ENCODE peak calls at places on chromosomes 16 and 17, in five cellular contexts. One of them, this sample, is unnamed.

GRCh38 chr16:50476486-50477260 is 71.5 kb upstream of the NKD1 start:
- DNase-seq in endothelial cell of umbilical vein: no peak
- DNase-seq in CD4-positive, alpha-beta T cell: no peak
- DNase-seq in heart left ventricle: no peak
- DNase-seq in type B pancreatic cell: no peak
- DNase-seq in this sample: no peak

GRCh38 chr17:76732734-76733617 is 4.2 kb downstream of the SRSF2 start:
- DNase-seq in endothelial cell of umbilical vein: no peak
- DNase-seq in CD4-positive, alpha-beta T cell: no peak
- DNase-seq in heart left ventricle: no peak
- DNase-seq in type B pancreatic cell: no peak
- DNase-seq in this sample: no peak

GRCh38 chr16:66928702-66929388 is 3.5 kb upstream of the RRAD start:
- DNase-seq in endothelial cell of umbilical vein: no peak
- DNase-seq in CD4-positive, alpha-beta T cell: no peak
- DNase-seq in heart left ventricle: no peak
- DNase-seq in type B pancreatic cell: no peak
- DNase-seq in this sample: peak

GRCh38 chr17:53191878-53192277 is 630.8 kb upstream of the KIF2B start:
- DNase-seq in endothelial cell of umbilical vein: no peak
- DNase-seq in CD4-positive, alpha-beta T cell: no peak
- DNase-seq in heart left ventricle: no peak
- DNase-seq in type B pancreatic cell: no peak
- DNase-seq in this sample: no peak

GRCh38 chr16:1005286-1005685 is 23.7 kb downstream of the SOX8 start:
- DNase-seq in endothelial cell of umbilical vein: no peak
- DNase-seq in CD4-positive, alpha-beta T cell: no peak
- DNase-seq in heart left ventricle: no peak
- DNase-seq in type B pancreatic cell: no peak
- DNase-seq in this sample: no peak

GRCh38 chr16:24748242-24748641 is 18.8 kb downstream of the TNRC6A start:
- DNase-seq in endothelial cell of umbilical vein: peak
- DNase-seq in CD4-positive, alpha-beta T cell: no peak
- DNase-seq in heart left ventricle: peak
- DNase-seq in type B pancreatic cell: no peak
- DNase-seq in this sample: no peak

GRCh38 chr16:2275476-2276450 is 7.8 kb upstream of the RNPS1 start:
- DNase-seq in endothelial cell of umbilical vein: no peak
- DNase-seq in CD4-positive, alpha-beta T cell: no peak
- DNase-seq in heart left ventricle: peak
- DNase-seq in type B pancreatic cell: no peak
- DNase-seq in this sample: no peak

GRCh38 chr17:17645961-17646360 is 35.3 kb upstream of the RAI1 start:
- DNase-seq in endothelial cell of umbilical vein: no peak
- DNase-seq in CD4-positive, alpha-beta T cell: no peak
- DNase-seq in heart left ventricle: no peak
- DNase-seq in type B pancreatic cell: no peak
- DNase-seq in this sample: no peak

GRCh38 chr17:18219016-18219415 is 6.4 kb upstream of the LLGL1 start:
- DNase-seq in endothelial cell of umbilical vein: peak
- DNase-seq in CD4-positive, alpha-beta T cell: no peak
- DNase-seq in heart left ventricle: no peak
- DNase-seq in type B pancreatic cell: no peak
- DNase-seq in this sample: no peak

GRCh38 chr16:20300312-20301097 is 26.8 kb downstream of the GP2 start:
- DNase-seq in endothelial cell of umbilical vein: peak
- DNase-seq in CD4-positive, alpha-beta T cell: no peak
- DNase-seq in heart left ventricle: peak
- DNase-seq in type B pancreatic cell: no peak
- DNase-seq in this sample: no peak

GRCh38 chr17:4536742-4537411 is 18.3 kb downstream of the MYBBP1A start:
- DNase-seq in endothelial cell of umbilical vein: peak
- DNase-seq in CD4-positive, alpha-beta T cell: no peak
- DNase-seq in heart left ventricle: no peak
- DNase-seq in type B pancreatic cell: no peak
- DNase-seq in this sample: peak

GRCh38 chr17:17691468-17692263 is 10.4 kb downstream of the RAI1 start:
- DNase-seq in endothelial cell of umbilical vein: peak
- DNase-seq in CD4-positive, alpha-beta T cell: no peak
- DNase-seq in heart left ventricle: no peak
- DNase-seq in type B pancreatic cell: no peak
- DNase-seq in this sample: no peak

GRCh38 chr17:78665952-78666920 is 89.0 kb upstream of the DNAH17 start:
- DNase-seq in endothelial cell of umbilical vein: peak
- DNase-seq in CD4-positive, alpha-beta T cell: peak
- DNase-seq in heart left ventricle: peak
- DNase-seq in type B pancreatic cell: no peak
- DNase-seq in this sample: peak

GRCh38 chr17:879546-879945 is 97.4 kb downstream of the MRM3 start:
- DNase-seq in endothelial cell of umbilical vein: peak
- DNase-seq in CD4-positive, alpha-beta T cell: peak
- DNase-seq in heart left ventricle: peak
- DNase-seq in type B pancreatic cell: no peak
- DNase-seq in this sample: peak

GRCh38 chr16:12661656-12662172 is 142.0 kb downstream of the CPPED1 start:
- DNase-seq in endothelial cell of umbilical vein: peak
- DNase-seq in CD4-positive, alpha-beta T cell: no peak
- DNase-seq in heart left ventricle: no peak
- DNase-seq in type B pancreatic cell: no peak
- DNase-seq in this sample: no peak

GRCh38 chr17:38587956-38588771 is 17.6 kb downstream of the SRCIN1 start:
- DNase-seq in endothelial cell of umbilical vein: no peak
- DNase-seq in CD4-positive, alpha-beta T cell: no peak
- DNase-seq in heart left ventricle: no peak
- DNase-seq in type B pancreatic cell: no peak
- DNase-seq in this sample: no peak

GRCh38 chr16:56613706-56614105 is 5.3 kb downstream of the MT2A start:
- DNase-seq in endothelial cell of umbilical vein: no peak
- DNase-seq in CD4-positive, alpha-beta T cell: no peak
- DNase-seq in heart left ventricle: no peak
- DNase-seq in type B pancreatic cell: no peak
- DNase-seq in this sample: no peak

GRCh38 chr16:25868041-25868600 is 176.4 kb downstream of the HS3ST4 start:
- DNase-seq in endothelial cell of umbilical vein: no peak
- DNase-seq in CD4-positive, alpha-beta T cell: no peak
- DNase-seq in heart left ventricle: no peak
- DNase-seq in type B pancreatic cell: no peak
- DNase-seq in this sample: no peak

DNA sequence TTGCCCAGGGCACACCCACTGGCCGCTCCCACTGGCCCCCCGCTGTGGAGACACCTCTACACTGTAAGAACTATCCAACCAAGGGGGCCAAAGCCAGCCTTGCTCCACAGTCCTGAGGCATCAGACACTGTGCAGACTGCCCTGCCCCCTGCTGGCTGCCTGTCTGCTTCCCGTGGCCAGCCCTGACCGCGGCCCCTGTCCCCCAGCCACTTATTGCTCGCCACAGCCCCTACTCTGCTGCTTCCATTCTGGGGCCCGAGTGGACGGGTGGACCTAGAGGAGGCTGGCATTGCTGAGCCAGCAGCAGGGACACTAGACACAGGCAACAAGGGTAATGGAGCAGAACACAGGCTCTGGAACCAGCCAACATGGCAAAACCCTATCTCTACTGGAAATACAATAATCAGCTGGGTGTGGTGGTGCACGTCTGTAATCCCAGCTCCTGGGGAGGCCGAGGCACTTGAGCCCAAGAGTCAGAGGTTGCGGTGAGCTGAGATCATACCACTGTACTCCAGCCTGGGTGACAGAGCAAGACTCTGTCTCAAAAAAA is 19.7 kb upstream of the LRRC37A3 start:
- DNase-seq in endothelial cell of umbilical vein: peak
- DNase-seq in CD4-positive, alpha-beta T cell: peak
- DNase-seq in heart left ventricle: peak
- DNase-seq in type B pancreatic cell: no peak
- DNase-seq in this sample: peak
- TF ChIP-seq CTCF in endothelial cell of umbilical vein: peak
- TF ChIP-seq CTCF in CD4-positive, alpha-beta T cell: peak
- TF ChIP-seq CTCF in heart left ventricle: peak
- TF ChIP-seq CTCF in type B pancreatic cell: peak
- TF ChIP-seq CTCF in this sample: no peak

GRCh38 chr17:47839899-47840741 is 953 bp downstream of the SCRN2 start:
- DNase-seq in endothelial cell of umbilical vein: no peak
- DNase-seq in CD4-positive, alpha-beta T cell: no peak
- DNase-seq in heart left ventricle: no peak
- DNase-seq in type B pancreatic cell: no peak
- DNase-seq in this sample: no peak

GRCh38 chr17:47843391-47843730 is 2.3 kb upstream of the SCRN2 start:
- DNase-seq in endothelial cell of umbilical vein: no peak
- DNase-seq in CD4-positive, alpha-beta T cell: no peak
- DNase-seq in heart left ventricle: no peak
- DNase-seq in type B pancreatic cell: no peak
- DNase-seq in this sample: no peak

GRCh38 chr17:47840742-47841487 is at the start of gene SCRN2:
- DNase-seq in endothelial cell of umbilical vein: peak
- DNase-seq in CD4-positive, alpha-beta T cell: peak
- DNase-seq in heart left ventricle: peak
- DNase-seq in type B pancreatic cell: peak
- DNase-seq in this sample: peak

GRCh38 chr17:47844230-47844629 is 3.2 kb upstream of the SCRN2 start:
- DNase-seq in endothelial cell of umbilical vein: no peak
- DNase-seq in CD4-positive, alpha-beta T cell: no peak
- DNase-seq in heart left ventricle: no peak
- DNase-seq in type B pancreatic cell: no peak
- DNase-seq in this sample: no peak

GRCh38 chr17:47841488-47842308 is 625 bp upstream of the SCRN2 start:
- DNase-seq in endothelial cell of umbilical vein: no peak
- DNase-seq in CD4-positive, alpha-beta T cell: no peak
- DNase-seq in heart left ventricle: no peak
- DNase-seq in type B pancreatic cell: no peak
- DNase-seq in this sample: no peak
- TF ChIP-seq CTCF in endothelial cell of umbilical vein: no peak
- TF ChIP-seq CTCF in CD4-positive, alpha-beta T cell: peak
- TF ChIP-seq CTCF in heart left ventricle: no peak
- TF ChIP-seq CTCF in type B pancreatic cell: peak
- TF ChIP-seq CTCF in this sample: no peak

DNA sequence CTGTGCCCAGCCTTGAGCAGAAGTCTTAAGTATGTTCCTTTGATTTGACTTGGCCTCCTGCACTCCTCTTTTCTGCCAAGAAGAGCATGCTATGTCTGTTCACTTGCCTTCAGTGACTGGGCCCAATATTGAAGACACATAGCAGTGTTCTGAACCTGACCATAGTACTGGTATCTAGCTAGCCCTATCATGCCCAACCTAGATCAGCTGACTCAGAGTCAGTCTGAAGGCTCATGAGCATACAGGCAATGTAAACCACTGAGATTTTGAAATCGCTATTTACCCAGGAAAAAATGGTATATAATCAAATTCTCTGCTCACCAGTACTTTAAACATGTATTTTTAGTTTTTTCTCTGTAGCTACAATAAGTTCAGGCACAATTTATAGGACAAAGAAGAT is 129.4 kb downstream of the TANC2 start:
- DNase-seq in endothelial cell of umbilical vein: no peak
- DNase-seq in CD4-positive, alpha-beta T cell: no peak
- DNase-seq in heart left ventricle: no peak
- DNase-seq in type B pancreatic cell: no peak
- DNase-seq in this sample: no peak
- TF ChIP-seq CTCF in endothelial cell of umbilical vein: no peak
- TF ChIP-seq CTCF in CD4-positive, alpha-beta T cell: no peak
- TF ChIP-seq CTCF in heart left ventricle: no peak
- TF ChIP-seq CTCF in type B pancreatic cell: no peak
- TF ChIP-seq CTCF in this sample: no peak

DNA sequence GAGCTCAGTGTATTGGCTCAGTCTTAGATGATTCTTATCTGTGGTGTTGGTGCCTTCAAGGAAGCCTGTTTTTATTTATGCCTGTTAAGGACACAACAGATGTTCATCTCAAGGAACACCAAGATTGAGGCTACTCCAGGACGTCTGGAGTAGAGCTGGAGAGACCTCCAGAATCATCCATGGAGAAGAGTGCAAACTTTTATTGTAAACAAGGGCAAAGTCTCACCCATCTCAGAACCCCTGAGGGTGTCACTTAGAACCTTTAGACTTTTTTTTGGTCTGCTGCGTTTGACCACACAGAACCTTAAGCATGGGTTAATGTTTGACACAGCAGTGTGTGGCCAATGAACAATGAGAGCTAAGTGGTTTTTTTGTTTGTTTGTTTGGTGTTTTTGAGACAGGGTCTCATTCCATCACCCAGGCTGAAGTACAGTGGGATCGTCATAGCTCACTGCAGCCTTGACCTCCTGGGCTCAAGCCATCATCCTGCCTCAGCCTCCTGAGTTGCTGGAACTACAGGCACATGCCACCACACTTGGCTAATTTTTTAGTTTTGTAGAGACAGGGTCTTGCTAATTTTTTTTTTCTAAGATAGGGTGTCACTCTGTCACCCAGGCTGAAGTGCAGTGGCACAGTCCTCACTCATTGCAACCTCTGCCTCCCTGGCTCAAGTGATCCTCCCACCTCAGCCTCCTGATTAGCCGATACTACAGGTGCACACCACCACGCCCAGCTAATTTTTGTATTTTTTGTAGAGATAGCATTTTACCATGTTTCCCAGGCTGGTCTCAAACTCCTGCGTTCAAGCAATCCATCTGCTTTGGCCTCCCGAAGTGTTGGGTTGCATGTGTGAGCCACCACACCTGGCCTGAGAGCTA is 16.3 kb downstream of the SLC47A1 start:
- DNase-seq in endothelial cell of umbilical vein: no peak
- DNase-seq in CD4-positive, alpha-beta T cell: no peak
- DNase-seq in heart left ventricle: no peak
- DNase-seq in type B pancreatic cell: no peak
- DNase-seq in this sample: no peak
- TF ChIP-seq CTCF in endothelial cell of umbilical vein: no peak
- TF ChIP-seq CTCF in CD4-positive, alpha-beta T cell: no peak
- TF ChIP-seq CTCF in heart left ventricle: no peak
- TF ChIP-seq CTCF in type B pancreatic cell: no peak
- TF ChIP-seq CTCF in this sample: no peak

This sample was measured in psoas muscle.